ENCODE peak calls at places on chromosomes 1 and 21, in seven cellular contexts. One of them, this sample, is unnamed.

GRCh38 chr1:240004086-240004749 is 87.5 kb upstream of the FMN2 start:
- DNase-seq in GM23338: peak
- DNase-seq in K562: peak
- DNase-seq in HCT116: no peak
- DNase-seq in Panc1: no peak
- DNase-seq in SK-N-SH: peak
- DNase-seq in HepG2: no peak
- DNase-seq in this sample: no peak

GRCh38 chr1:9351654-9352271 is 59.1 kb downstream of the SPSB1 start:
- DNase-seq in GM23338: no peak
- DNase-seq in K562: no peak
- DNase-seq in HCT116: no peak
- DNase-seq in Panc1: no peak
- DNase-seq in SK-N-SH: no peak
- DNase-seq in HepG2: no peak
- DNase-seq in this sample: no peak

GRCh38 chr1:165877940-165878556 is 50.6 kb downstream of the UCK2 start:
- DNase-seq in GM23338: no peak
- DNase-seq in K562: no peak
- DNase-seq in HCT116: no peak
- DNase-seq in Panc1: no peak
- DNase-seq in SK-N-SH: no peak
- DNase-seq in HepG2: no peak
- DNase-seq in this sample: no peak

GRCh38 chr1:9086060-9086459 is 16.6 kb upstream of the SLC2A5 start:
- DNase-seq in GM23338: no peak
- DNase-seq in K562: no peak
- DNase-seq in HCT116: no peak
- DNase-seq in Panc1: no peak
- DNase-seq in SK-N-SH: no peak
- DNase-seq in HepG2: no peak
- DNase-seq in this sample: no peak

GRCh38 chr1:169307176-169307575 is 60.4 kb downstream of the NME7 start:
- DNase-seq in GM23338: no peak
- DNase-seq in K562: no peak
- DNase-seq in HCT116: no peak
- DNase-seq in Panc1: no peak
- DNase-seq in SK-N-SH: no peak
- DNase-seq in HepG2: no peak
- DNase-seq in this sample: no peak

GRCh38 chr21:32954353-32954752 is 71.4 kb upstream of the OLIG2 start:
- DNase-seq in GM23338: no peak
- DNase-seq in K562: no peak
- DNase-seq in HCT116: no peak
- DNase-seq in Panc1: no peak
- DNase-seq in SK-N-SH: no peak
- DNase-seq in HepG2: no peak
- DNase-seq in this sample: no peak

GRCh38 chr1:173255214-173255813 is 48.2 kb upstream of the TNFSF4 start:
- DNase-seq in GM23338: peak
- DNase-seq in K562: peak
- DNase-seq in HCT116: peak
- DNase-seq in Panc1: no peak
- DNase-seq in SK-N-SH: peak
- DNase-seq in HepG2: peak
- DNase-seq in this sample: peak

GRCh38 chr21:19759836-19760235 is 1238.4 kb upstream of the NCAM2 start:
- DNase-seq in GM23338: no peak
- DNase-seq in K562: no peak
- DNase-seq in HCT116: no peak
- DNase-seq in Panc1: no peak
- DNase-seq in SK-N-SH: no peak
- DNase-seq in HepG2: no peak
- DNase-seq in this sample: no peak

GRCh38 chr1:116982319-116983004 is 19.1 kb upstream of the CD101 start:
- DNase-seq in GM23338: peak
- DNase-seq in K562: no peak
- DNase-seq in HCT116: no peak
- DNase-seq in Panc1: no peak
- DNase-seq in SK-N-SH: no peak
- DNase-seq in HepG2: peak
- DNase-seq in this sample: no peak

GRCh38 chr21:33199516-33200217 is 30.1 kb upstream of the IFNAR2 start:
- DNase-seq in GM23338: peak
- DNase-seq in K562: peak
- DNase-seq in HCT116: peak
- DNase-seq in Panc1: peak
- DNase-seq in SK-N-SH: peak
- DNase-seq in HepG2: peak
- DNase-seq in this sample: peak

GRCh38 chr1:41512701-41513387 is 28.4 kb upstream of the EDN2 start:
- DNase-seq in GM23338: no peak
- DNase-seq in K562: no peak
- DNase-seq in HCT116: no peak
- DNase-seq in Panc1: no peak
- DNase-seq in SK-N-SH: no peak
- DNase-seq in HepG2: no peak
- DNase-seq in this sample: no peak

GRCh38 chr1:172837816-172838680 is 179.1 kb downstream of the FASLG start:
- DNase-seq in GM23338: no peak
- DNase-seq in K562: no peak
- DNase-seq in HCT116: peak
- DNase-seq in Panc1: no peak
- DNase-seq in SK-N-SH: no peak
- DNase-seq in HepG2: no peak
- DNase-seq in this sample: no peak

GRCh38 chr1:47527653-47528272 is 89.9 kb downstream of the FOXD2 start:
- DNase-seq in GM23338: peak
- DNase-seq in K562: peak
- DNase-seq in HCT116: peak
- DNase-seq in Panc1: no peak
- DNase-seq in SK-N-SH: no peak
- DNase-seq in HepG2: peak
- DNase-seq in this sample: peak

GRCh38 chr1:5910666-5911065 is 81.6 kb downstream of the NPHP4 start:
- DNase-seq in GM23338: no peak
- DNase-seq in K562: no peak
- DNase-seq in HCT116: no peak
- DNase-seq in Panc1: no peak
- DNase-seq in SK-N-SH: no peak
- DNase-seq in HepG2: no peak
- DNase-seq in this sample: no peak

GRCh38 chr1:114482585-114482984 is 28.4 kb downstream of the TRIM33 start:
- DNase-seq in GM23338: peak
- DNase-seq in K562: no peak
- DNase-seq in HCT116: no peak
- DNase-seq in Panc1: no peak
- DNase-seq in SK-N-SH: no peak
- DNase-seq in HepG2: no peak
- DNase-seq in this sample: peak

GRCh38 chr1:91011726-91012125 is 10.1 kb downstream of the ZNF644 start:
- DNase-seq in GM23338: no peak
- DNase-seq in K562: no peak
- DNase-seq in HCT116: no peak
- DNase-seq in Panc1: no peak
- DNase-seq in SK-N-SH: no peak
- DNase-seq in HepG2: no peak
- DNase-seq in this sample: no peak

GRCh38 chr1:226128487-226129075 is 58.0 kb downstream of the ACBD3 start:
- DNase-seq in GM23338: no peak
- DNase-seq in K562: no peak
- DNase-seq in HCT116: no peak
- DNase-seq in Panc1: no peak
- DNase-seq in SK-N-SH: peak
- DNase-seq in HepG2: peak
- DNase-seq in this sample: no peak

GRCh38 chr1:156498447-156499193 is 2.0 kb downstream of the MEF2D start:
- DNase-seq in GM23338: peak
- DNase-seq in K562: peak
- DNase-seq in HCT116: no peak
- DNase-seq in Panc1: no peak
- DNase-seq in SK-N-SH: no peak
- DNase-seq in HepG2: no peak
- DNase-seq in this sample: peak

GRCh38 chr1:67957026-67957425 is 93.4 kb downstream of the DIRAS3 start:
- DNase-seq in GM23338: no peak
- DNase-seq in K562: no peak
- DNase-seq in HCT116: no peak
- DNase-seq in Panc1: no peak
- DNase-seq in SK-N-SH: peak
- DNase-seq in HepG2: no peak
- DNase-seq in this sample: no peak

GRCh38 chr1:36107394-36107793 is 17.6 kb downstream of the COL8A2 start:
- DNase-seq in GM23338: no peak
- DNase-seq in K562: no peak
- DNase-seq in HCT116: no peak
- DNase-seq in Panc1: no peak
- DNase-seq in SK-N-SH: no peak
- DNase-seq in HepG2: no peak
- DNase-seq in this sample: no peak
- TF ChIP-seq REST in GM23338: no peak
- TF ChIP-seq REST in K562: no peak
- TF ChIP-seq REST in HCT116: no peak
- TF ChIP-seq REST in Panc1: no peak
- TF ChIP-seq REST in SK-N-SH: no peak
- TF ChIP-seq REST in HepG2: no peak
- TF ChIP-seq REST in this sample: no peak

DNA sequence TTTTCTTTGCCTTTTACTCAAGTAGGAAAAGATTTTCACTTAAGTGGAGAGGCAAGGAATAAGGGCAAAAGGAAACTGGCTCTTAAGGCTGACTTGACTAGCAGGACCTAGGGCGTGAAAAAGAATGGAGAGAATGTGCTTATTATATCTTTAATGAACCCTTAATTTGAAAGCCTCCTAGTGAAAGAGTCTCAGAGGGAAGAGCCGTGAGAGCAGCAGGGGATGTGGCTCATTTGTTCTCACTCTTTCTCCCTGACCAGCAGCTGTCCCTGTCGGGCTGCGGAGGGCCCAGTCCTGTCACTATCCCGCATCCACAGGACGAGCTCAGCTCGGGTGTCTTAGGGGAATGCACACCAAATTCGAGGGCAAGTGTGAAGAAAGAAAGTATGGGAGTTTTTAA is 180.1 kb downstream of the EDEM3 start:
- DNase-seq in GM23338: peak
- DNase-seq in K562: no peak
- DNase-seq in HCT116: no peak
- DNase-seq in Panc1: no peak
- DNase-seq in SK-N-SH: no peak
- DNase-seq in HepG2: no peak
- DNase-seq in this sample: no peak
- TF ChIP-seq POLR2AphosphoS5 in GM23338: no peak
- TF ChIP-seq POLR2AphosphoS5 in K562: no peak
- TF ChIP-seq POLR2AphosphoS5 in HCT116: no peak
- TF ChIP-seq POLR2AphosphoS5 in Panc1: no peak
- TF ChIP-seq POLR2AphosphoS5 in SK-N-SH: no peak
- TF ChIP-seq POLR2AphosphoS5 in HepG2: no peak
- TF ChIP-seq POLR2AphosphoS5 in this sample: no peak

GRCh38 chr1:154324241-154324640 is 1.1 kb upstream of the ATP8B2 start:
- DNase-seq in GM23338: no peak
- DNase-seq in K562: no peak
- DNase-seq in HCT116: no peak
- DNase-seq in Panc1: no peak
- DNase-seq in SK-N-SH: no peak
- DNase-seq in HepG2: no peak
- DNase-seq in this sample: no peak

GRCh38 chr1:154327466-154328317 is 2.4 kb downstream of the ATP8B2 start:
- DNase-seq in GM23338: peak
- DNase-seq in K562: no peak
- DNase-seq in HCT116: no peak
- DNase-seq in Panc1: no peak
- DNase-seq in SK-N-SH: no peak
- DNase-seq in HepG2: no peak
- DNase-seq in this sample: no peak

GRCh38 chr1:154324669-154325582 is at the start of gene ATP8B2:
- DNase-seq in GM23338: peak
- DNase-seq in K562: peak
- DNase-seq in HCT116: peak
- DNase-seq in Panc1: peak
- DNase-seq in SK-N-SH: peak
- DNase-seq in HepG2: peak
- DNase-seq in this sample: peak

GRCh38 chr1:154326546-154327465 is 1.5 kb downstream of the ATP8B2 start:
- DNase-seq in GM23338: no peak
- DNase-seq in K562: peak
- DNase-seq in HCT116: no peak
- DNase-seq in Panc1: no peak
- DNase-seq in SK-N-SH: no peak
- DNase-seq in HepG2: no peak
- DNase-seq in this sample: no peak

DNA sequence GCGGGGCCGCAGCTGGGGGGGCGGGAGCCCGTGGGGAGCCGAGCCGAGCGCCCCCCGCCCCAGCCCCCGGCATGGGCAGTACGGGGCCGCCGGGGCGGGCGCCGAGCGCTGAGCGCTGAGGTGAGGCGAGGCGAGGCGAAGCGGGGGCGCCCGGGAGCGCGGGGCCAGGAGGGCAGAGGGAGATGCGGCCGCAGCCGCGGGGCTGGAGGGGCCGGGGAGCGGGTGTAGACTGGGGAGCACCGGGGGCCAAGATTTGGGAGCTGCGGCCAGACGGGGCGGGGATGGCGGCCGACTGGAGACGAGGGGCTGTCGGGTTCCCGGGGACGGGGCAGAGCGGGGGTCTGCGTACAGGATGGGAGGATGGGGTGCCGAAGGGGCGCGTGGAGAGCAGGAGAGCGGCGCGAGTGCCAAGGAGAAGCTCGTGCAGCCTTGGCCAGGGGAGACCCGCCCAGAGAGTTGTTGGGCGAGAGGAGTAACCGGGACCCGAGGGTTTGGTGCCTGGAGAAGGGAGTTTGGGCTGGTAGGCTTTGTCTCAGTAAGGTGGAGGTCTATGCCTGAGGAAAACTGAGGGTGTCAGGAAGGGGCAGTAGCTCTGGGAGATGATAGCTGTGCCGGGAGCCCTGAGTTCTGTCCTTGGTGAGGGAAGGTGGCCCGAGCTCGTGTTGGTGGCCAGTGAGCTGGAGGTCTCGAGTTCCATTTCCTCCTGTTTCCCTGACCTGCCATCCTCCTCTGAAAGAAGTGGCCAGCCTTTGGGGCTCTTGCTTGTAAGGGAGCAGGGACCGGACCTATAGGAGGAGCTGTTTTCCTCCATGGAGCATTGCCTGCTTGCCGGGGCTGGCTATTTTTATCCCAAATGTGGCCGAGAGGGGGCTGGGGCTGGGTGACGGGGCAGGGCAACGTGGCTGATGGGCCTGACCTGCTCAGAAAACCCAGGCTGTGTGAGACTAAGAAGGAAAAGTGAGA is 539 bp downstream of the ATP8B2 start:
- DNase-seq in GM23338: peak
- DNase-seq in K562: peak
- DNase-seq in HCT116: peak
- DNase-seq in Panc1: no peak
- DNase-seq in SK-N-SH: peak
- DNase-seq in HepG2: peak
- DNase-seq in this sample: no peak
- TF ChIP-seq REST in GM23338: no peak
- TF ChIP-seq REST in K562: peak
- TF ChIP-seq REST in HCT116: no peak
- TF ChIP-seq REST in Panc1: no peak
- TF ChIP-seq REST in SK-N-SH: no peak
- TF ChIP-seq REST in HepG2: no peak
- TF ChIP-seq REST in this sample: no peak

GRCh38 chr1:23797478-23798448 is 2.8 kb downstream of the GALE start:
- DNase-seq in GM23338: no peak
- DNase-seq in K562: no peak
- DNase-seq in HCT116: no peak
- DNase-seq in Panc1: no peak
- DNase-seq in SK-N-SH: no peak
- DNase-seq in HepG2: no peak
- DNase-seq in this sample: no peak
- TF ChIP-seq POLR2AphosphoS5 in GM23338: no peak
- TF ChIP-seq POLR2AphosphoS5 in K562: no peak
- TF ChIP-seq POLR2AphosphoS5 in HCT116: peak
- TF ChIP-seq POLR2AphosphoS5 in Panc1: no peak
- TF ChIP-seq POLR2AphosphoS5 in SK-N-SH: no peak
- TF ChIP-seq POLR2AphosphoS5 in HepG2: peak
- TF ChIP-seq POLR2AphosphoS5 in this sample: no peak